ENCODE peak calls at places on chromosomes 12 and 14, in seven cellular contexts. F is DND-41, R is mesothelial cell of epicardium, L is WERI-Rb-1, U is fibroblast of lung, C is HCT116, H is spleen. T is an unnamed sample.

GRCh38 chr14:103696466-103697071 is 18.7 kb downstream of the XRCC3 start:
- DNase-seq in F (no peak), R (no peak), L (no peak), U (peak), C (no peak), H (peak), T (no peak)

GRCh38 chr12:53325539-53326061 is 4.2 kb upstream of the AAAS start:
- DNase-seq in F (peak), R (peak), L (no peak), U (no peak), C (no peak), H (peak), T (no peak)

GRCh38 chr14:30949651-30950050 is 75.3 kb downstream of the COCH start:
- DNase-seq in F (no peak), R (no peak), L (no peak), U (no peak), C (no peak), H (no peak), T (no peak)

GRCh38 chr12:102521662-102522277 is 41.4 kb upstream of the IGF1 start:
- DNase-seq in F (no peak), R (no peak), L (no peak), U (no peak), C (no peak), H (no peak), T (no peak)

GRCh38 chr14:35335388-35336092 is 43.4 kb downstream of the PSMA6 start:
- DNase-seq in F (no peak), R (no peak), L (no peak), U (no peak), C (no peak), H (no peak), T (no peak)

GRCh38 chr12:24911284-24911791 is 37.6 kb downstream of the BCAT1 start:
- DNase-seq in F (no peak), R (no peak), L (peak), U (peak), C (no peak), H (no peak), T (no peak)

GRCh38 chr12:3987571-3987970 is 114.4 kb upstream of the PARP11 start:
- DNase-seq in F (no peak), R (no peak), L (no peak), U (no peak), C (no peak), H (no peak), T (no peak)

GRCh38 chr12:62732861-62733427 is 202.0 kb downstream of the PPM1H start:
- DNase-seq in F (no peak), R (no peak), L (no peak), U (peak), C (peak), H (no peak), T (no peak)

GRCh38 chr14:75979071-75979571 is 2.7 kb downstream of the TGFB3 start:
- DNase-seq in F (peak), R (peak), L (peak), U (peak), C (no peak), H (peak), T (peak)

GRCh38 chr14:44317433-44317746 is 189.7 kb downstream of the FSCB start:
- DNase-seq in F (no peak), R (no peak), L (no peak), U (no peak), C (no peak), H (no peak), T (no peak)
- TF ChIP-seq CTCF in F (no peak), R (no peak), L (no peak), U (no peak), C (no peak), H (no peak), T (no peak)

DNA sequence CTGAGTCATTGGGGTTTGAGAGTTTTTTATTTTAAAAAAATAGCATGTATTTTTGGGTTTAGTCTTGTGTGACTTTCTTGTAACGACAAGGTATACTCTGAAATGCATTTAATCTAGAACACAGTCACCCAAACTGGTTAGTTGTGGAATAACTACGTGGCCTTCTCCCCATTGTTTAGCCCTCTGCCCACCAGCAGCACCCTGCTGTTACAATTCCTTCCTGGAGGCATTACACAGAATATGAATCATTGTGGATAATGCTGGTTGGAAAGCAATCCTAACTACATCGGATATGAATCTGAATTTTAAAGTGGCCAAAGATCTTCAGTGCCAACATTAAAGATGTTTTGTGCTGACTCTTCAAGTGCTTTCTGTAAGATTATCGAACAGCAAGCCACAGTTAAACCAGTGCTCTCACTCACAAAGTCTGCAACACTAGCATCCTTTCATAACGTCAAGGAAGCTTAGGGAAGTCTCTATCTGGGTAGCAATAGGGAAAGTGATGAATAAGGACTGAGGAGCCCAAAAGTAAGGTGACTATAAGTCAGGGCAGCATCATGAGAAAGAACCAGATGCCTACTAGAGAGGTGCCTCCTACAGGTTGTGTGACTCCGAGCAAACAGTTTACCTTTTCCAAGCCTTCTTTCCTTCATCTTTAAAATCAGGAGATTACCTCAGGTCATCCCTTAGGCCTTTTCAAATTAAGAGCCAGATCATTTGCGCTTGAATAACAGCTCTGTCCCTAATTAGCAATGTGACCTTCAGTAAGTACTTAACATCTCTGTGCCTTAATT is 40.4 kb downstream of the RTN1 start:
- DNase-seq in F (no peak), R (no peak), L (no peak), U (peak), C (peak), H (no peak), T (no peak)
- TF ChIP-seq CTCF in F (no peak), R (no peak), L (no peak), U (no peak), C (no peak), H (no peak), T (no peak)

DNA sequence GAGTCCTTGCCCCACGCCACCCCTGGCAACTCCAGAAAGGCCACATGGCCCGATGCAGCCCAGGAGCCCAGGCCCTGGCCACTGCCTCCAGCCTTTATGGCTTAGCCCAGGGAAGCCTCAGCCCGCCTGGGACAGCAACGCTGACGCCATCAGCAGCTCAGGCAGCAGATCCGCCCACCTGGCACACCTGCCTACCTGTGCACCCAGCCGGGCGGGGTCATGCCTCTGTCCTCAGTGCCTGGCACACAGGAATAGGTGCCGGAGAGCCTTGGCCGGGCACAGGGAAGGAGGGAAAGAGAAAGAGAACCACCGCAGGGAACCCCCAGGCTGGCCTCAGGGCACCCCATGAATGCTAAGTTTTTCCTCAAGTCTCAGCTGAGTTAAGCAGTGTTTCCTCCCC is 21.1 kb downstream of the BEGAIN start:
- DNase-seq in F (no peak), R (no peak), L (no peak), U (no peak), C (no peak), H (no peak), T (no peak)
- TF ChIP-seq CTCF in F (no peak), R (no peak), L (no peak), U (no peak), C (no peak), H (no peak), T (no peak)

GRCh38 chr14:105304565-105304964 is 3.8 kb upstream of the BRF1 start:
- DNase-seq in F (no peak), R (no peak), L (no peak), U (no peak), C (no peak), H (no peak), T (no peak)
- TF ChIP-seq CTCF in F (no peak), R (no peak), L (no peak), U (no peak), C (no peak), H (no peak), T (no peak)

GRCh38 chr12:6383572-6384498 is at the start of gene LTBR:
- DNase-seq in F (no peak), R (peak), L (no peak), U (peak), C (no peak), H (peak), T (no peak)
- TF ChIP-seq CTCF in F (no peak), R (no peak), L (no peak), U (no peak), C (no peak), H (no peak), T (no peak)

DNA sequence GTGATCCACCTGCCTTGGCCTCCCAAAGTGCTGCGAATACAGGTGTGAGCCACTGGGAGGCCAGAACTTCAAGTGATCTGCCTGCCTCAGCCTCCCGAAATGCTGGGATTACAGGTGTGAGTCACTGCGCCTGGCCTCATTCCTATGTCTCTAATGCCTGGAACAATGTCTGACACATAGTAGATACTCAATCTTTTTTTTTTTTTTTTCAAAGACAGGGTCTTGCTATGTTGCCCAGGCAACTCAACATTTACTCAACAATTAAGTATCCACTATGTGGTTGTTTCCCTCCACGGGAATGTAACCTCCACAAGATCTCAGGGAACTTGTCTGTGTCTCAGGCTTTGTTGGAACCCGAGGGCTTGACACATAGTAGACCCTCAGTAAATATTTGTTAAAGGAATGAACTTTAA is 3.1 kb upstream of the TMEM120B start:
- DNase-seq in F (no peak), R (no peak), L (no peak), U (peak), C (peak), H (no peak), T (no peak)
- TF ChIP-seq CTCF in F (no peak), R (no peak), L (no peak), U (no peak), C (no peak), H (no peak), T (no peak)

DNA sequence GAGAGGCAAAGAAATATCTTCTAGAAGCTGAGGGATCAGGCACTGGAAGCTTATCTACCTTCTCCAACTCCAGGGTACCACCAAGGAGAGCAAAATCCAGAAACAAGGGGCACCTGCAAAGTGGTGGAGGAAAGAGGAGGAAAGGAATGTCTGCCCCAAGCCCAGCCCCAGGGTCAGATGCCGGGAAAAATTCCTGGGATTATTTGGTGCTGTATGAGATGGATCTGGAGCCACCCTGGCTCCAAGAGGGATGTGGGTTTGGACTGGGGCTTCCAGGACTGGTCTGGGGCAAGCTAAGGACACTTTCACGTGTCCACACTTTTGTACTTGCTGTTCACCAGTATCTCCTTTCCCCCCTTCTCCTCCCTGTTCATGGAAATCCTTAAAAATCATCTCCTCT is 69.8 kb downstream of the DPF3 start:
- DNase-seq in F (no peak), R (no peak), L (no peak), U (peak), C (no peak), H (no peak), T (no peak)
- TF ChIP-seq CTCF in F (no peak), R (no peak), L (no peak), U (no peak), C (no peak), H (no peak), T (no peak)

GRCh38 chr12:50102186-50102585 is 1.6 kb upstream of the GPD1 start:
- DNase-seq in F (no peak), R (no peak), L (no peak), U (no peak), C (no peak), H (no peak), T (no peak)

GRCh38 chr12:50100561-50100960 is 3.2 kb upstream of the GPD1 start:
- DNase-seq in F (no peak), R (no peak), L (no peak), U (no peak), C (no peak), H (no peak), T (no peak)

GRCh38 chr12:50102648-50103309 is 1.0 kb upstream of the GPD1 start:
- DNase-seq in F (no peak), R (no peak), L (no peak), U (no peak), C (no peak), H (no peak), T (no peak)

GRCh38 chr12:50103351-50103750 is 457 bp upstream of the GPD1 start:
- DNase-seq in F (no peak), R (no peak), L (no peak), U (no peak), C (no peak), H (no peak), T (no peak)

DNA sequence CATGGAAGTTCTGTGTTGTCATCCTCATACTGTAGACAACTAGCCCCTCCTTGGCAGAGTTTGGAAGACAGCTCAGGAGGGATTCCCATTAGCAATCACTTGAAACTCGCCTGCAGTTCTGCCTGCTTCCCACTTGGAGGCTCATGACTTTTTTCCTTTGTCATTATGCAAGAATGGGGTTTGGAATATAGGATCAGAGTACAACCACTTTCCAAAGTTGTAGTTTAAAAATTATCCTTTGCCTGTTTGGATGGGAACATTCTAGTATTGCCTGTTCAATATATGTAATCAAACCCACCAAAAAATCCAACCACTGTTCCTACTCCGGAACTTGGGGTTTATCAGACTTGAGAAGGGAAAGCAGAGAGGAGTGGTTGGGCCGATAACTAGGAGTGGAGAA is 2.1 kb upstream of the GPD1 start:
- DNase-seq in F (no peak), R (no peak), L (peak), U (peak), C (peak), H (no peak), T (no peak)
- TF ChIP-seq CTCF in F (peak), R (peak), L (peak), U (peak), C (peak), H (no peak), T (peak)